ENCODE peak calls at places on chromosomes 2 and 18, in four cellular contexts. U is posterior cingulate gyrus; G is effector CD4-positive, alpha-beta T cell; M is astrocyte of the spinal cord. X is an unnamed sample.

GRCh38 chr2:119425620-119426395 is 5.8 kb upstream of the TMEM37 start:
- DNase-seq in M (no peak), G (no peak), U (no peak), X (no peak)

GRCh38 chr18:38695559-38696270 is 1130.1 kb upstream of the CELF4 start:
- DNase-seq in M (peak; percentile 17), U (no peak), G (no peak), X (no peak)

GRCh38 chr18:56158676-56159075 is 479.7 kb downstream of the TXNL1 start:
- DNase-seq in U (no peak), M (no peak), G (no peak), X (no peak)

GRCh38 chr2:24597181-24597870 is 106.3 kb downstream of the NCOA1 start:
- DNase-seq in G (no peak), U (no peak), M (no peak), X (no peak)

GRCh38 chr2:71713581-71714580 is 260.5 kb downstream of the DYSF start:
- DNase-seq in U (no peak), G (no peak), M (no peak), X (no peak)

GRCh38 chr2:233486778-233487552 is 79.6 kb downstream of the USP40 start:
- DNase-seq in U (no peak), M (peak; percentile 94), G (no peak), X (no peak)

GRCh38 chr2:10333247-10333613 is 30.5 kb downstream of the HPCAL1 start:
- DNase-seq in U (no peak), G (no peak), M (no peak), X (no peak)

GRCh38 chr2:177155631-177156030 is 57.0 kb upstream of the HNRNPA3 start:
- DNase-seq in U (no peak), G (no peak), M (no peak), X (no peak)

GRCh38 chr2:173090291-173090877 is 14.7 kb downstream of the MAP3K20 start:
- DNase-seq in U (no peak), G (no peak), M (peak; percentile 64), X (no peak)

GRCh38 chr18:28176933-28177827 is at the start of gene CDH2:
- DNase-seq in G (no peak), M (peak; percentile 96), U (peak; percentile 54), X (no peak)

GRCh38 chr2:64478502-64479230 is 24.7 kb downstream of the LGALSL start:
- DNase-seq in U (no peak), M (no peak), G (no peak), X (no peak)

GRCh38 chr2:118813601-118814000 is 33.8 kb downstream of the EN1 start:
- DNase-seq in U (no peak), G (no peak), M (no peak), X (no peak)

GRCh38 chr18:10128906-10129305 is 215.1 kb downstream of the VAPA start:
- DNase-seq in M (no peak), G (no peak), U (no peak), X (no peak)